ENCODE peak calls at places on chromosomes 3 and 15, in five cellular contexts. Q, I, R, Z and H are unnamed samples.
A peak's percentile ranks its signal among the peaks of the same experiment; 100 is the strongest.

GRCh38 chr15:73631915-73632669 is 1.1 kb downstream of the NPTN start:
- DNase-seq in Q (peak; percentile 79), I (no peak), R (no peak), Z (no peak), H (no peak)

GRCh38 chr3:172279191-172279640 is 169.0 kb downstream of the GHSR start:
- DNase-seq in Q (no peak), I (no peak), R (no peak), Z (no peak), H (no peak)

GRCh38 chr3:110343376-110343775 is 728.2 kb upstream of the NECTIN3 start:
- DNase-seq in Q (no peak), I (peak; percentile 40), R (no peak), Z (no peak), H (no peak)

GRCh38 chr3:18290130-18290529 is 135.0 kb downstream of the SATB1 start:
- DNase-seq in Q (no peak), I (no peak), R (no peak), Z (no peak), H (no peak)

GRCh38 chr3:151166161-151166560 is 36.9 kb downstream of the GPR171 start:
- DNase-seq in Q (no peak), I (no peak), R (no peak), Z (no peak), H (no peak)

GRCh38 chr3:94004301-94004910 is 24.0 kb downstream of the STX19 start:
- DNase-seq in Q (no peak), I (no peak), R (no peak), Z (no peak), H (no peak)

GRCh38 chr3:123431658-123432323 is 17.1 kb downstream of the ADCY5 start:
- DNase-seq in Q (no peak), I (no peak), R (no peak), Z (no peak), H (no peak)

GRCh38 chr15:80123034-80123433 is 29.8 kb upstream of the FAH start:
- DNase-seq in Q (no peak), I (no peak), R (no peak), Z (no peak), H (no peak)

GRCh38 chr15:57873564-57874209 is 167.2 kb downstream of the POLR2M start:
- DNase-seq in Q (no peak), I (no peak), R (no peak), Z (no peak), H (no peak)

DNA sequence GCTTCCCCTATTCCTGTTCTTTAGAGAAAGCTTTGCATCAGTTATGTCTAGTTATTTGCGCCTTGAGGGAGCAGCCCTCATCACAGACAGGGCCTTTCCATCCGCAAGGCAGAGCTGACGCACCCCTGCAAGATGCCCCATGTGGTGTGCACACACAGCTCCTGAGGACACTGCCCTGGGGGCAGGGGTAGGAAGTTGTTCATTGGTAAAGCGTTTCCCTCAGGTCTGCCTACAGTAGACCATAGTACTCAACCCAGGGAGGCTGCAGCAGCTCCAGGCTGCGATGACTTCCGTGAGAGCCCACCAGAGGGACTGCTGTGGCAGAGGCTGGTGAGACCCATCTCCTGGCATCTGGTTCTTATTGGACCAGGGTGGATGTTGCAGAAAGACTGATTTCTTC is 55.1 kb upstream of the PLXNA1 start:
- DNase-seq in Q (no peak), I (peak; percentile 19), R (no peak), Z (no peak), H (no peak)
- TF ChIP-seq CTCF in Q (peak; percentile 65), I (peak; percentile 34), R (no peak), Z (no peak), H (no peak)

DNA sequence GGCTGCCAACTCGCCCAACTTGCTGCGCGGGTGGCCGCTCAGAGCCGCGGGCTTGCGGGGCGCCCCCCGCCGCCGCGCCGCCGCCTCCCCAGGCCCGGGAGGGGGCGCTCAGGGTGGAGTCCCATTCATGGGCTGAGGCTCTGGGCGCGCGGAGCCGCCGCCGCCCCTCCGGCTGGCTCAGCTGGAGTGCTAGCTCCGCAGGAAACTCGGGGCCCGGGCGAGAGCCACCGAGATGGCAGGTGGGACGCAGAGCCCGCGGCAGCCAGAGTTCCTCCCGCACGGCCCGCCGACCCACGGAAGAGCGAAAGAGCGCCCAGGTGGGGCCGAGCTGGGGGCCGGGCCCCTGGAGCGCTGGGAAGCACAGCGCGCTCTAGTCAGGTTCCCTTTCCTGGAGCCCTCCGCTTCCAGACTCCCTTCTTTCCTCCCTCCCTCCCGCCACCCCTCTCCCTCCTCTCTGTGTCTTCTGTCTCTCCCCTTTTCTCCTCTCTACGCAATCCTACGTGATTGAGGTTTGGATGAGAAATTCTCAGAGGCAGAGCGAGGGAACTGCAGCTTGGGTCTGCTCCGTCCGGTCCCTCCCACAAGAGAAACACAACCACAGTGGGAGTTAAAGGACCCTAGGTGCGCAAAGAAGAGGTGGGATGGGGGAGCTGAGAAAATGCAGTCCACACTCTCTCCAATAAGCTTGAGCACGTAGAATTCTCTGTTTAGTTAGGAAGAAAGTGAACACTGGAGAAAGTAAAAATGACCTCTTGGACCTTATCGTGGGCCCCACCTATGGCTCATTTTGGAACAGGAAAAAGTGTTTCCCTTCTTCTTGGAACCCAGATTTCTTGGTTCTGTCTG is 317.3 kb downstream of the FGF12 start:
- DNase-seq in Q (peak; percentile 81), I (peak; percentile 35), R (no peak), Z (no peak), H (no peak)
- TF ChIP-seq CTCF in Q (no peak), I (no peak), R (no peak), Z (peak; percentile 37), H (no peak)

GRCh38 chr3:118636841-118637240 is 397.8 kb downstream of the IGSF11 start:
- DNase-seq in Q (peak; percentile 52), I (no peak), R (no peak), Z (no peak), H (no peak)
- TF ChIP-seq CTCF in Q (peak; percentile 69), I (peak; percentile 25), R (no peak), Z (peak; percentile 39), H (no peak)

GRCh38 chr3:180631317-180631716 is 29.4 kb downstream of the TTC14 start:
- DNase-seq in Q (no peak), I (no peak), R (no peak), Z (no peak), H (no peak)

GRCh38 chr3:180630360-180630759 is 28.4 kb downstream of the TTC14 start:
- DNase-seq in Q (no peak), I (no peak), R (no peak), Z (no peak), H (no peak)

GRCh38 chr3:180633722-180634121 is 31.8 kb downstream of the TTC14 start:
- DNase-seq in Q (peak; percentile 65), I (peak; percentile 22), R (no peak), Z (no peak), H (no peak)
- TF ChIP-seq CTCF in Q (peak; percentile 62), I (peak; percentile 58), R (no peak), Z (peak; percentile 19), H (no peak)

GRCh38 chr3:5095879-5096278 is 26.2 kb upstream of the ARL8B start:
- DNase-seq in Q (peak; percentile 84), I (no peak), R (no peak), Z (peak; percentile 49), H (peak; percentile 74)
- TF ChIP-seq CTCF in Q (peak; percentile 70), I (no peak), R (no peak), Z (peak; percentile 52), H (peak; percentile 36)

GRCh38 chr3:13416002-13416793 is 3.9 kb downstream of the NUP210 start:
- DNase-seq in Q (peak; percentile 82), I (no peak), R (no peak), Z (no peak), H (no peak)
- TF ChIP-seq CTCF in Q (peak; percentile 72), I (peak; percentile 50), R (no peak), Z (peak; percentile 30), H (no peak)

GRCh38 chr15:75834011-75834410 is 9.2 kb upstream of the UBE2Q2 start:
- DNase-seq in Q (no peak), I (no peak), R (no peak), Z (no peak), H (no peak)

GRCh38 chr15:75828429-75828828 is 14.8 kb upstream of the UBE2Q2 start:
- DNase-seq in Q (no peak), I (no peak), R (no peak), Z (no peak), H (no peak)

GRCh38 chr15:75832114-75832513 is 11.1 kb upstream of the UBE2Q2 start:
- DNase-seq in Q (no peak), I (no peak), R (no peak), Z (no peak), H (no peak)

GRCh38 chr15:75831806-75832102 is 11.5 kb upstream of the UBE2Q2 start:
- DNase-seq in Q (no peak), I (no peak), R (no peak), Z (no peak), H (no peak)

GRCh38 chr15:75830910-75831805 is 12.1 kb upstream of the UBE2Q2 start:
- DNase-seq in Q (peak; percentile 62), I (no peak), R (no peak), Z (no peak), H (no peak)
- TF ChIP-seq CTCF in Q (no peak), I (no peak), R (no peak), Z (no peak), H (no peak)